ENCODE peak calls at places on chromosomes 13 and 19, in five cellular contexts. One of them, this sample, is unnamed.
A peak's percentile ranks its signal among the peaks of the same experiment; 100 is the strongest.

GRCh38 chr13:26007774-26008173 is 44.0 kb downstream of the SHISA2 start:
- DNase-seq in H1: no peak
- DNase-seq in A549: no peak
- DNase-seq in HepG2: no peak
- DNase-seq in K562: no peak
- DNase-seq in this sample: no peak

GRCh38 chr13:47033216-47033615 is 136.4 kb upstream of the HTR2A start:
- DNase-seq in H1: no peak
- DNase-seq in A549: no peak
- DNase-seq in HepG2: no peak
- DNase-seq in K562: peak; percentile 16
- DNase-seq in this sample: peak; percentile 55

GRCh38 chr19:13764821-13765394 is 586 bp downstream of the MRI1 start:
- DNase-seq in H1: no peak
- DNase-seq in A549: no peak
- DNase-seq in HepG2: no peak
- DNase-seq in K562: peak; percentile 41
- DNase-seq in this sample: no peak

GRCh38 chr13:110916671-110917142 is 1.8 kb upstream of the ANKRD10 start:
- DNase-seq in H1: no peak
- DNase-seq in A549: no peak
- DNase-seq in HepG2: no peak
- DNase-seq in K562: no peak
- DNase-seq in this sample: peak; percentile 79

GRCh38 chr13:60514891-60515290 is 117.9 kb downstream of the TDRD3 start:
- DNase-seq in H1: no peak
- DNase-seq in A549: no peak
- DNase-seq in HepG2: no peak
- DNase-seq in K562: no peak
- DNase-seq in this sample: no peak

GRCh38 chr13:83221256-83221655 is 661.0 kb downstream of the SLITRK1 start:
- DNase-seq in H1: no peak
- DNase-seq in A549: peak; percentile 4
- DNase-seq in HepG2: no peak
- DNase-seq in K562: peak; percentile 0
- DNase-seq in this sample: no peak

GRCh38 chr19:8304841-8305621 is 3.1 kb downstream of the CD320 start:
- DNase-seq in H1: no peak
- DNase-seq in A549: no peak
- DNase-seq in HepG2: no peak
- DNase-seq in K562: peak; percentile 90
- DNase-seq in this sample: no peak

GRCh38 chr19:33883869-33884519 is 87.3 kb downstream of the KCTD15 start:
- DNase-seq in H1: peak; percentile 60
- DNase-seq in A549: no peak
- DNase-seq in HepG2: no peak
- DNase-seq in K562: no peak
- DNase-seq in this sample: no peak

GRCh38 chr13:23381877-23382276 is 51.6 kb downstream of the SACS start:
- DNase-seq in H1: no peak
- DNase-seq in A549: no peak
- DNase-seq in HepG2: no peak
- DNase-seq in K562: no peak
- DNase-seq in this sample: no peak

GRCh38 chr19:17073869-17074627 is 1.2 kb downstream of the HAUS8 start:
- DNase-seq in H1: no peak
- DNase-seq in A549: no peak
- DNase-seq in HepG2: no peak
- DNase-seq in K562: peak; percentile 74
- DNase-seq in this sample: peak; percentile 16

GRCh38 chr19:13817615-13818371 is 22.6 kb downstream of the ZSWIM4 start:
- DNase-seq in H1: peak; percentile 98
- DNase-seq in A549: no peak
- DNase-seq in HepG2: no peak
- DNase-seq in K562: peak; percentile 90
- DNase-seq in this sample: no peak

GRCh38 chr13:62483774-62484173 is 1068.1 kb upstream of the PCDH20 start:
- DNase-seq in H1: no peak
- DNase-seq in A549: no peak
- DNase-seq in HepG2: no peak
- DNase-seq in K562: no peak
- DNase-seq in this sample: peak; percentile 7

GRCh38 chr13:96792188-96792587 is 202.1 kb downstream of the OXGR1 start:
- DNase-seq in H1: no peak
- DNase-seq in A549: no peak
- DNase-seq in HepG2: no peak
- DNase-seq in K562: no peak
- DNase-seq in this sample: no peak

GRCh38 chr13:63741029-63741813 is 2325.6 kb upstream of the PCDH20 start:
- DNase-seq in H1: no peak
- DNase-seq in A549: no peak
- DNase-seq in HepG2: no peak
- DNase-seq in K562: no peak
- DNase-seq in this sample: no peak

GRCh38 chr19:14554382-14554812 is 17.5 kb downstream of the NDUFB7 start:
- DNase-seq in H1: no peak
- DNase-seq in A549: no peak
- DNase-seq in HepG2: peak; percentile 76
- DNase-seq in K562: no peak
- DNase-seq in this sample: no peak

GRCh38 chr13:64339373-64340063 is 2890.6 kb downstream of the PCDH9 start:
- DNase-seq in H1: no peak
- DNase-seq in A549: no peak
- DNase-seq in HepG2: no peak
- DNase-seq in K562: no peak
- DNase-seq in this sample: no peak

GRCh38 chr19:47542030-47542475 is 27.2 kb upstream of the NAPA start:
- DNase-seq in H1: no peak
- DNase-seq in A549: no peak
- DNase-seq in HepG2: no peak
- DNase-seq in K562: no peak
- DNase-seq in this sample: peak; percentile 59

GRCh38 chr13:98476538-98476966 is 100.4 kb downstream of the STK24 start:
- DNase-seq in H1: no peak
- DNase-seq in A549: no peak
- DNase-seq in HepG2: no peak
- DNase-seq in K562: peak; percentile 79
- DNase-seq in this sample: peak; percentile 92

GRCh38 chr13:80830431-80830830 is 489.5 kb upstream of the SPRY2 start:
- DNase-seq in H1: no peak
- DNase-seq in A549: no peak
- DNase-seq in HepG2: no peak
- DNase-seq in K562: no peak
- DNase-seq in this sample: no peak

GRCh38 chr13:63124863-63125262 is 1709.2 kb upstream of the PCDH20 start:
- DNase-seq in H1: no peak
- DNase-seq in A549: peak; percentile 20
- DNase-seq in HepG2: peak; percentile 5
- DNase-seq in K562: no peak
- DNase-seq in this sample: peak; percentile 60

DNA sequence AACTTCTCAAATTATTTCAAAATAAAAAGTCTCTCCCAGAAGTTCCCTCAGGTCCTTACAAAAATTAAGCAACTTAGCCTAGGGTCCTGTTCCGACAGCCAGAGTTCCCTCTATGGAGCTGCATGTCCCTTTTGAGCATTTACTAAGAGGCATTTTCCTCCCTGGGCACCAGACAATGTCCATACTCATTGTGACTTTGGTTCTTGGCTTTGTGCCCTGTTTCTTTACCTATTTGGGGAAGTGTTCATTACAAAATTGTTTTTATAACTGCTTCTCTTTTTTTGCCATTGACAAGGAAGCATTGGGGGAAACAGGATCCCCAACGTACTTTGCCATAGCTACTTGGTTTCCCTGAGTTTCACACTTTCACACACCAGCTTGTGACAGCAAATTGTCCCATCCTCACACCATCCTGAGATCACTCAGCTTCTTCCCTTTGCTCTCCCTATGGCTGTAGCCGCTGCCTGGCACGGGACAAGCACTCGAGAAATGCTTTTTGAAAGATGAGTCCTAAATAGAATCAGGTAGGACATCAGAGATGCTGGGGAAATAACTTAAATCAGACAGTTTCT is 81.1 kb upstream of the SIAH3 start:
- DNase-seq in H1: no peak
- DNase-seq in A549: no peak
- DNase-seq in HepG2: no peak
- DNase-seq in K562: no peak
- DNase-seq in this sample: no peak
- TF ChIP-seq MAFK in H1: no peak
- TF ChIP-seq MAFK in A549: no peak
- TF ChIP-seq MAFK in HepG2: no peak
- TF ChIP-seq MAFK in K562: no peak
- TF ChIP-seq MAFK in this sample: no peak

DNA sequence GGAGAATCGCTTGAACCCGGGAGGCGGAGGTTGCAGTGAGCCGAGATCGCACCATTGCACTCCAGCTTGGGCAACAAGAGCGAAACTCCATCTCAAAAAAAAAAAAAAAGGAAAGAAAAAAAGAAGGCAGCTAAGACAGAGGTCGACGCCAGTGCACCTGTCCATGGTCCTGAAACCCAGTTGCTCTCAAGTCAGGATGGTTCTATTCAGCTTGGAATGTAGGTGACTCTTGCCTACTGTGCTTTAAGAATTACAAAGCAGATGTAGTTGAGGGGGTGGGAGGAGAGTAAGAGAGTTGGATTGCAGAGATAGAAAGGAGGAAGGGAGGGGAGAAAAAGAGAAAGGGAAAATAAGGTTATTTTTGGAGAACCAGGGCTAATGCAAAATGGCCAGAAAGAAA is 18.7 kb downstream of the CACNG7 start:
- DNase-seq in H1: peak; percentile 79
- DNase-seq in A549: peak; percentile 61
- DNase-seq in HepG2: peak; percentile 33
- DNase-seq in K562: peak; percentile 67
- DNase-seq in this sample: peak; percentile 64
- TF ChIP-seq MAFK in H1: no peak
- TF ChIP-seq MAFK in A549: no peak
- TF ChIP-seq MAFK in HepG2: no peak
- TF ChIP-seq MAFK in K562: no peak
- TF ChIP-seq MAFK in this sample: no peak

GRCh38 chr19:870963-871401 is 11.5 kb downstream of the CFD start:
- DNase-seq in H1: no peak
- DNase-seq in A549: peak; percentile 60
- DNase-seq in HepG2: no peak
- DNase-seq in K562: no peak
- DNase-seq in this sample: peak; percentile 32
- TF ChIP-seq MAFK in H1: no peak
- TF ChIP-seq MAFK in A549: no peak
- TF ChIP-seq MAFK in HepG2: no peak
- TF ChIP-seq MAFK in K562: no peak
- TF ChIP-seq MAFK in this sample: no peak

DNA sequence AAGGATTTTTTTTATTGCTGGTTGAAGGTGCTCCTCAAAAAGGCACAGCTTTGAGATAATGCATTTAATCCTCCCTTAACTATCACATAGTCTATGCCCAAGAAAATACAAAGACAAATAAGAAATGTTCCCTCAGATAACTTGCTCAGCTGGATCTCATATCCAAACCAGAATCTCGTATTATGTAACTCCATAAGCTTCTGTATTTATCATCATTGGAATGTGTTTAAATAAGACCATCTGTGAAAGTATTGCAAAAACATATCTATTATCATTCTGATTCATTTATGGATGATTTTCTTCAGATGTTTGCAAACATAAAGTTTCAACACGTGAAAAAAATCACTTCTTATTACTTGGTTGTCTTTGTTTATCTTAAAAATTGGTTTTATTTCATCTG is 190.9 kb downstream of the IRS2 start:
- DNase-seq in H1: no peak
- DNase-seq in A549: no peak
- DNase-seq in HepG2: no peak
- DNase-seq in K562: no peak
- DNase-seq in this sample: no peak
- TF ChIP-seq MAFK in H1: no peak
- TF ChIP-seq MAFK in A549: no peak
- TF ChIP-seq MAFK in HepG2: no peak
- TF ChIP-seq MAFK in K562: no peak
- TF ChIP-seq MAFK in this sample: no peak

DNA sequence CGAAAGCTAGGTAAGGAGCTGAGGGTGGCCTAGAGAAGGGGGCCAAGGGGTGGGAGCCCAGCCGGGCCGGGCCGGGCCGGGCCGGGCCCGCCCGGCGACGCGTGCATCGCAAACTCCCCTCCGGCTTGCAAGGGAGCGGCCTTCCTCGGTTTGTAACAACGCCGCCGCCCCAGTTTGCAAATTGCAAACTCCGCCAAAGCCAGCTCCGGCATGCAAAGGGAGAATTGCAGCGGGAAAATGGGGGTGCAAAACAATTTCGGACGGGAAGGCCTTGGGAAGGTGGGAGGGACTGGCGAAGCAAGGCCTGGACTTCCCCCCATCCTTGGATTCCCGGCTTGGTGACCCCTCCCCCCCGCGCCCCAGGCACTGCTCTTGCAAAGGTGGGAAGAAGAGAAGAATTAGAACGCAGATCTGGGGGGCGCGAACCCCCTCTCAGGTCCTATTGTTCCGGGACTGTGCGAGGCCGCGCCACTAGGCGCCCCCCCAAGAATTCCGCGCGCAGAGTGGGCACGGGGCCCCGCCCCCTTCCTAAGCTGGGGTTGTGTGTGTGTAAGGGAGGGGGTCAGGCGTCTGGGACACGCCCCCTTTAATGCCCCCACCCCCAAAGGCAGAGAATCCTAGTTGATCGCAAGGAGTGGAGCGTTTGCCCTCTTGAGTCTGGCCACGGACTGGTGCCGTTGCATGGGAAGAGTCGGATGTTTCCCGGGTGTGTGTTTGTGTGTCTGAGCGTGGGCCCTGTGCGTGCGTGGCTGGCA is 926 bp downstream of the PRR12 start:
- DNase-seq in H1: no peak
- DNase-seq in A549: peak; percentile 87
- DNase-seq in HepG2: no peak
- DNase-seq in K562: peak; percentile 72
- DNase-seq in this sample: peak; percentile 26
- TF ChIP-seq MAFK in H1: no peak
- TF ChIP-seq MAFK in A549: no peak
- TF ChIP-seq MAFK in HepG2: no peak
- TF ChIP-seq MAFK in K562: no peak
- TF ChIP-seq MAFK in this sample: no peak

This sample was measured in IMR-90.